ENCODE peak calls at places on chromosomes 4 and X, in six cellular contexts. W is retina, K is sciatic nerve, E is T-cell, T is NCI-H1105, P is HEK293T. I is an unnamed sample.

GRCh38 chr4:142353149-142353738 is 492.9 kb downstream of the INPP4B start:
- DNase-seq in K (no peak), P (peak; percentile 17), T (peak; percentile 9), E (no peak), W (peak; percentile 40), I (no peak)

GRCh38 chr4:83723609-83724008 is 187.7 kb downstream of the GPAT3 start:
- DNase-seq in P (no peak), T (no peak), K (no peak), E (no peak), W (no peak), I (no peak)

GRCh38 chrX:41823402-41823801 is 99.4 kb downstream of the GPR82 start:
- DNase-seq in W (no peak), K (no peak), E (no peak), T (no peak), P (no peak), I (no peak)

GRCh38 chr4:58825278-58825677 is 1715.1 kb upstream of the IGFBP7 start:
- DNase-seq in P (no peak), W (no peak), T (no peak), E (no peak), K (no peak), I (no peak)

GRCh38 chrX:22192419-22193086 is 80.2 kb upstream of the CBLL2 start:
- DNase-seq in P (peak; percentile 75), E (peak; percentile 35), T (no peak), K (peak; percentile 77), W (peak; percentile 54), I (peak; percentile 30)

GRCh38 chrX:104351173-104351769 is 96.5 kb upstream of the ESX1 start:
- DNase-seq in W (no peak), E (no peak), K (no peak), T (no peak), P (no peak), I (no peak)

GRCh38 chr4:99156992-99157391 is 12.9 kb upstream of the ADH4 start:
- DNase-seq in P (no peak), W (no peak), T (no peak), K (no peak), E (no peak), I (no peak)

GRCh38 chrX:8749697-8750096 is 17.8 kb upstream of the ANOS1 start:
- DNase-seq in P (no peak), W (no peak), K (no peak), T (no peak), E (no peak), I (no peak)

GRCh38 chr4:169810325-169811323 is 52.9 kb upstream of the HPF1 start:
- DNase-seq in P (peak; percentile 68), K (no peak), W (peak; percentile 56), E (no peak), T (peak; percentile 47), I (no peak)

GRCh38 chrX:37349131-37350033 is at the start of gene PRRG1:
- DNase-seq in T (peak; percentile 47), K (peak; percentile 86), E (no peak), P (peak; percentile 77), W (peak; percentile 85), I (no peak)

GRCh38 chrX:7225338-7225737 is 77.4 kb upstream of the PUDP start:
- DNase-seq in T (no peak), K (no peak), P (no peak), E (no peak), W (no peak), I (no peak)

GRCh38 chr4:154399259-154399974 is 92.2 kb downstream of the DCHS2 start:
- DNase-seq in W (peak; percentile 19), E (no peak), T (no peak), K (no peak), P (no peak), I (no peak)

GRCh38 chrX:69024931-69025330 is 140.3 kb downstream of the PJA1 start:
- DNase-seq in W (no peak), T (no peak), K (peak; percentile 82), P (peak; percentile 4), E (no peak), I (no peak)

GRCh38 chr4:20254517-20255250 is 3.0 kb downstream of the SLIT2 start:
- DNase-seq in W (peak; percentile 88), E (no peak), K (peak; percentile 66), P (peak; percentile 13), T (no peak), I (no peak)

GRCh38 chrX:135112096-135112729 is 8.1 kb downstream of the ETDB start:
- DNase-seq in K (peak; percentile 33), W (peak; percentile 19), T (peak; percentile 15), P (peak; percentile 51), E (no peak), I (no peak)

GRCh38 chr4:62377700-62378099 is 1177.6 kb downstream of the ADGRL3 start:
- DNase-seq in T (no peak), W (no peak), K (no peak), P (no peak), E (no peak), I (no peak)

GRCh38 chrX:130117166-130117565 is 6.9 kb upstream of the ELF4 start:
- DNase-seq in E (no peak), T (no peak), W (no peak), K (no peak), P (no peak), I (no peak)

GRCh38 chrX:13360146-13360545 is 40.3 kb upstream of the ATXN3L start:
- DNase-seq in K (no peak), P (no peak), W (no peak), E (no peak), T (peak; percentile 15), I (no peak)

GRCh38 chr4:136443006-136443405 is 1089.3 kb downstream of the PCDH18 start:
- DNase-seq in P (no peak), E (no peak), K (no peak), W (no peak), T (no peak), I (no peak)

GRCh38 chr4:141891260-141892120 is 255.1 kb downstream of the IL15 start:
- DNase-seq in E (no peak), T (no peak), K (no peak), P (no peak), W (no peak), I (no peak)

GRCh38 chrX:130529531-130529930 is 127.7 kb downstream of the RBMX2 start:
- DNase-seq in E (no peak), W (no peak), T (no peak), P (no peak), K (no peak), I (no peak)

I was measured in CD4-positive, alpha-beta T cell.